ENCODE peak calls at places on chromosomes 5 and 9, in ten cellular contexts. X, F, L, W, V, U, K, D, Y and E are unnamed samples.
A peak's percentile ranks its signal among the peaks of the same experiment; 100 is the strongest.

GRCh38 chr5:181187500-181188213 is 17.3 kb downstream of the TRIM7 start:
- DNase-seq in L (peak; percentile 61), D (peak; percentile 93), F (peak; percentile 92), W (peak; percentile 91), Y (peak; percentile 90), U (no peak), K (no peak), X (peak; percentile 83), V (peak; percentile 53), E (peak; percentile 86)

GRCh38 chr5:141208478-141208877 is at the start of gene PCDHB12:
- DNase-seq in W (peak; percentile 47), V (no peak), F (peak; percentile 54), K (no peak), Y (peak; percentile 21), L (no peak), D (peak; percentile 20), U (no peak), X (no peak), E (no peak)

GRCh38 chr5:167953151-167953788 is 338.2 kb upstream of the WWC1 start:
- DNase-seq in W (no peak), D (no peak), V (no peak), X (no peak), Y (no peak), F (no peak), L (no peak), U (no peak), K (peak; percentile 30), E (no peak)

GRCh38 chr9:70519912-70520724 is 105.7 kb upstream of the KLF9 start:
- DNase-seq in V (no peak), K (no peak), W (no peak), L (no peak), D (no peak), X (no peak), Y (no peak), U (no peak), F (no peak), E (no peak)

GRCh38 chr9:98502976-98503325 is 205.8 kb downstream of the GABBR2 start:
- DNase-seq in D (no peak), U (no peak), V (no peak), K (no peak), F (peak; percentile 40), Y (peak; percentile 79), X (no peak), W (peak; percentile 68), L (no peak), E (peak; percentile 85)

GRCh38 chr9:37444890-37445289 is 20.4 kb downstream of the ZBTB5 start:
- DNase-seq in V (no peak), L (no peak), W (no peak), F (no peak), D (no peak), U (no peak), Y (no peak), K (no peak), X (no peak), E (no peak)

GRCh38 chr5:13553896-13554295 is 390.6 kb downstream of the DNAH5 start:
- DNase-seq in D (peak; percentile 58), U (no peak), V (no peak), L (no peak), W (no peak), X (no peak), K (no peak), Y (peak; percentile 26), F (peak; percentile 72), E (no peak)

GRCh38 chr5:133236976-133237375 is 185.2 kb downstream of the HSPA4 start:
- DNase-seq in U (no peak), Y (no peak), K (no peak), W (no peak), X (no peak), D (no peak), V (no peak), F (no peak), L (no peak), E (no peak)

GRCh38 chr9:6771722-6772121 is 13.9 kb downstream of the KDM4C start:
- DNase-seq in L (no peak), X (no peak), F (peak; percentile 62), U (no peak), K (no peak), V (no peak), W (no peak), Y (no peak), D (no peak), E (no peak)

GRCh38 chr9:88814521-88815101 is 176.7 kb upstream of the S1PR3 start:
- DNase-seq in U (no peak), Y (peak; percentile 85), L (no peak), D (no peak), V (no peak), X (no peak), F (no peak), W (peak; percentile 95), K (no peak), E (no peak)

GRCh38 chr9:95092321-95093072 is 225.0 kb downstream of the FANCC start:
- DNase-seq in K (no peak), D (peak; percentile 78), L (no peak), Y (peak; percentile 60), W (peak; percentile 85), V (no peak), U (no peak), X (no peak), F (no peak), E (no peak)

GRCh38 chr9:85041737-85042136 is 372.2 kb downstream of the NTRK2 start:
- DNase-seq in W (no peak), Y (no peak), F (no peak), D (no peak), U (no peak), K (no peak), L (no peak), X (no peak), V (no peak), E (no peak)

GRCh38 chr9:113156880-113157279 is 6.1 kb downstream of the SLC31A2 start:
- DNase-seq in F (no peak), D (no peak), W (no peak), X (no peak), V (no peak), Y (no peak), K (no peak), U (no peak), L (no peak), E (no peak)

GRCh38 chr5:172648008-172648359 is 6.9 kb downstream of the NEURL1B start:
- DNase-seq in K (no peak), U (no peak), V (no peak), D (no peak), Y (no peak), W (no peak), F (no peak), X (no peak), L (no peak), E (peak; percentile 47)

GRCh38 chr5:75361310-75361709 is 24.3 kb downstream of the HMGCR start:
- DNase-seq in U (no peak), K (no peak), D (no peak), L (no peak), Y (no peak), X (peak; percentile 25), W (no peak), F (no peak), V (no peak), E (no peak)

GRCh38 chr5:166581827-166582226 is 1709.6 kb upstream of the WWC1 start:
- DNase-seq in L (no peak), W (no peak), X (no peak), K (no peak), Y (no peak), F (no peak), U (no peak), D (no peak), V (no peak), E (no peak)

GRCh38 chr9:104854613-104855012 is 73.3 kb downstream of the ABCA1 start:
- DNase-seq in L (no peak), X (no peak), F (no peak), K (no peak), W (no peak), U (no peak), V (no peak), D (peak; percentile 88), Y (no peak), E (no peak)

GRCh38 chr9:84759300-84759750 is 89.8 kb downstream of the NTRK2 start:
- DNase-seq in W (no peak), D (peak; percentile 18), V (no peak), U (peak; percentile 4), K (no peak), X (no peak), Y (no peak), F (no peak), L (no peak), E (no peak)

GRCh38 chr5:39191216-39191615 is 28.1 kb downstream of the FYB1 start:
- DNase-seq in W (no peak), U (no peak), D (no peak), F (no peak), K (no peak), V (no peak), X (no peak), L (no peak), Y (no peak), E (no peak)

GRCh38 chr5:139486201-139486600 is 3.6 kb upstream of the STING1 start:
- DNase-seq in X (no peak), Y (no peak), W (no peak), U (no peak), K (no peak), D (no peak), V (no peak), F (peak; percentile 32), L (no peak), E (peak; percentile 25)

GRCh38 chr9:132372177-132373095 is 17.6 kb upstream of the SETX start:
- DNase-seq in X (peak; percentile 66), D (peak; percentile 29), U (no peak), L (no peak), K (no peak), Y (peak; percentile 45), F (no peak), W (no peak), V (no peak), E (peak; percentile 84)

GRCh38 chr5:75037106-75037505 is 15.3 kb downstream of the GCNT4 start:
- DNase-seq in X (peak; percentile 67), D (peak; percentile 95), L (no peak), V (no peak), W (peak; percentile 57), K (no peak), U (peak; percentile 48), F (no peak), Y (peak; percentile 83), E (no peak)

GRCh38 chr5:77993141-77993540 is 217.0 kb upstream of the TBCA start:
- DNase-seq in U (no peak), Y (no peak), X (no peak), F (no peak), V (no peak), L (no peak), D (no peak), K (peak; percentile 47), W (no peak), E (no peak)

GRCh38 chr9:88396836-88397577 is 8.8 kb downstream of the SPIN1 start:
- DNase-seq in Y (peak; percentile 53), K (no peak), W (peak; percentile 16), U (no peak), L (no peak), V (no peak), X (no peak), F (no peak), D (no peak), E (no peak)